ENCODE peak calls at places on chromosomes 13 and 19, in nine cellular contexts. R is NCI-H2171 treated with DMSO at 0.1 percent for 48 hours; X is body of pancreas; T is hepatic stellate cell; E is CD4-positive, alpha-beta T cell; Q is C1 segment of cervical spinal cord; D is fibroblast of lung; B is effector CD4-positive, alpha-beta T cell; V is iPS DF 19.7. U is an unnamed sample.

GRCh38 chr19:51131780-51132680 is 7.3 kb downstream of the SIGLEC9 start:
- DNase-seq in R (peak; percentile 47), X (peak; percentile 63), T (peak; percentile 66), E (no peak), Q (peak; percentile 16), D (peak; percentile 60), B (no peak), V (no peak), U (peak; percentile 83)

GRCh38 chr13:19845758-19846157 is 17.7 kb downstream of the ZMYM5 start:
- DNase-seq in R (no peak), X (peak; percentile 18), T (peak; percentile 94), E (no peak), Q (no peak), D (peak; percentile 99), B (no peak), V (no peak), U (peak; percentile 99)

GRCh38 chr13:28954810-28955209 is 134.7 kb downstream of the MTUS2 start:
- DNase-seq in R (no peak), X (peak; percentile 6), T (no peak), E (no peak), Q (no peak), D (no peak), B (no peak), V (no peak), U (no peak)

GRCh38 chr13:43573787-43574562 is 212.8 kb downstream of the ENOX1 start:
- DNase-seq in R (no peak), X (no peak), T (no peak), E (no peak), Q (no peak), D (peak; percentile 17), B (no peak), V (no peak), U (no peak)

GRCh38 chr19:51263808-51264207 is 12.9 kb downstream of the SIGLECL1 start:
- DNase-seq in R (no peak), X (no peak), T (no peak), E (no peak), Q (no peak), D (no peak), B (no peak), V (no peak), U (no peak)

GRCh38 chr13:102586615-102587014 is 10.2 kb upstream of the TPP2 start:
- DNase-seq in R (no peak), X (no peak), T (no peak), E (no peak), Q (no peak), D (no peak), B (no peak), V (no peak), U (no peak)

GRCh38 chr13:99979453-99980200 is 2.0 kb upstream of the ZIC2 start:
- DNase-seq in R (peak; percentile 48), X (no peak), T (no peak), E (no peak), Q (no peak), D (no peak), B (no peak), V (no peak), U (no peak)

GRCh38 chr19:8585894-8586750 is 8.9 kb upstream of the MYO1F start:
- DNase-seq in R (peak; percentile 17), X (peak; percentile 35), T (no peak), E (peak; percentile 57), Q (no peak), D (no peak), B (peak; percentile 48), V (no peak), U (no peak)

GRCh38 chr13:85520445-85520844 is 278.8 kb downstream of the SLITRK6 start:
- DNase-seq in R (no peak), X (no peak), T (no peak), E (no peak), Q (no peak), D (peak; percentile 94), B (no peak), V (no peak), U (peak; percentile 70)

GRCh38 chr19:28284389-28284788 is 928.6 kb downstream of the UQCRFS1 start:
- DNase-seq in R (no peak), X (no peak), T (no peak), E (no peak), Q (no peak), D (no peak), B (no peak), V (no peak), U (no peak)

GRCh38 chr19:32223595-32224370 is 121.6 kb upstream of the ZNF507 start:
- DNase-seq in R (no peak), X (no peak), T (no peak), E (no peak), Q (no peak), D (no peak), B (no peak), V (peak; percentile 9), U (no peak)

GRCh38 chr13:51638497-51638871 is 54.2 kb downstream of the WDFY2 start:
- DNase-seq in R (no peak), X (no peak), T (no peak), E (no peak), Q (no peak), D (no peak), B (no peak), V (no peak), U (peak; percentile 63)

GRCh38 chr19:54248016-54248601 is 5.5 kb upstream of the LILRA6 start:
- DNase-seq in R (no peak), X (peak; percentile 64), T (no peak), E (no peak), Q (peak; percentile 16), D (no peak), B (no peak), V (no peak), U (no peak)

GRCh38 chr13:83220241-83220640 is 662.0 kb downstream of the SLITRK1 start:
- DNase-seq in R (no peak), X (no peak), T (no peak), E (no peak), Q (no peak), D (no peak), B (no peak), V (no peak), U (no peak)

GRCh38 chr19:7063339-7063738 is 4.9 kb upstream of the MBD3L3 start:
- DNase-seq in R (no peak), X (no peak), T (no peak), E (no peak), Q (no peak), D (no peak), B (no peak), V (no peak), U (no peak)

GRCh38 chr13:25872871-25873607 is 178.8 kb downstream of the SHISA2 start:
- DNase-seq in R (no peak), X (no peak), T (no peak), E (no peak), Q (no peak), D (no peak), B (no peak), V (no peak), U (no peak)

GRCh38 chr19:38183227-38183914 is 40.7 kb downstream of the DPF1 start:
- DNase-seq in R (no peak), X (no peak), T (peak; percentile 72), E (no peak), Q (no peak), D (peak; percentile 23), B (no peak), V (no peak), U (peak; percentile 20)

GRCh38 chr13:106089251-106089940 is 446.1 kb downstream of the EFNB2 start:
- DNase-seq in R (no peak), X (no peak), T (no peak), E (no peak), Q (no peak), D (no peak), B (no peak), V (no peak), U (peak; percentile 34)

GRCh38 chr19:15303105-15303780 is 29.1 kb downstream of the BRD4 start:
- DNase-seq in R (no peak), X (no peak), T (no peak), E (no peak), Q (no peak), D (peak; percentile 80), B (no peak), V (no peak), U (no peak)

GRCh38 chr19:3146677-3147100 is 10.9 kb downstream of the GNA15 start:
- DNase-seq in R (no peak), X (no peak), T (no peak), E (peak; percentile 68), Q (no peak), D (no peak), B (peak; percentile 62), V (no peak), U (no peak)

GRCh38 chr19:10805075-10805757 is 30.8 kb downstream of the TMED1 start:
- DNase-seq in R (no peak), X (peak; percentile 25), T (no peak), E (no peak), Q (no peak), D (no peak), B (no peak), V (no peak), U (no peak)

GRCh38 chr13:21124853-21125252 is 51.5 kb downstream of the SKA3 start:
- DNase-seq in R (peak; percentile 85), X (peak; percentile 5), T (peak; percentile 24), E (no peak), Q (no peak), D (peak; percentile 59), B (no peak), V (no peak), U (peak; percentile 24)

GRCh38 chr19:50803633-50804419 is 13.6 kb downstream of the ACP4 start:
- DNase-seq in R (peak; percentile 62), X (no peak), T (no peak), E (no peak), Q (no peak), D (no peak), B (peak; percentile 8), V (no peak), U (peak; percentile 9)

GRCh38 chr13:61138857-61139256 is 276.8 kb downstream of the PCDH20 start:
- DNase-seq in R (no peak), X (no peak), T (no peak), E (no peak), Q (no peak), D (no peak), B (no peak), V (no peak), U (no peak)

GRCh38 chr19:31175564-31176348 is 173.5 kb downstream of the TSHZ3 start:
- DNase-seq in R (no peak), X (no peak), T (no peak), E (no peak), Q (no peak), D (no peak), B (no peak), V (no peak), U (no peak)

GRCh38 chr19:49409441-49410029 is 13.7 kb downstream of the PTH2 start:
- DNase-seq in R (no peak), X (peak; percentile 16), T (no peak), E (no peak), Q (no peak), D (no peak), B (no peak), V (no peak), U (no peak)

GRCh38 chr13:51547425-51548176 is 36.7 kb upstream of the WDFY2 start:
- DNase-seq in R (no peak), X (no peak), T (no peak), E (no peak), Q (no peak), D (no peak), B (no peak), V (no peak), U (no peak)